ENCODE peak calls at places on chromosomes 11 and 22, in six cellular contexts. T is body of pancreas, G is stomach, D is spleen, V is ovary, U is HepG2. M is an unnamed sample.

GRCh38 chr22:21726650-21727049 is 8.9 kb downstream of the YPEL1 start:
- DNase-seq in T (no peak), G (no peak), D (no peak), V (no peak), U (peak; percentile 57), M (no peak)

GRCh38 chr11:12390687-12391110 is 13.3 kb downstream of the PARVA start:
- DNase-seq in T (no peak), G (no peak), D (no peak), V (no peak), U (no peak), M (no peak)

GRCh38 chr22:26546282-26546681 is 34.0 kb upstream of the TFIP11 start:
- DNase-seq in T (no peak), G (no peak), D (no peak), V (no peak), U (no peak), M (no peak)

GRCh38 chr22:45239378-45240136 is 1.1 kb downstream of the KIAA0930 start:
- DNase-seq in T (no peak), G (no peak), D (peak; percentile 78), V (no peak), U (no peak), M (no peak)

GRCh38 chr22:46108564-46109473 is 41.5 kb upstream of the PPARA start:
- DNase-seq in T (peak; percentile 72), G (peak; percentile 79), D (no peak), V (peak; percentile 75), U (peak; percentile 42), M (no peak)

GRCh38 chr11:123302751-123303195 is 107.7 kb upstream of the CLMP start:
- DNase-seq in T (no peak), G (no peak), D (no peak), V (no peak), U (no peak), M (no peak)

GRCh38 chr11:74877132-74877531 is 71.8 kb downstream of the XRRA1 start:
- DNase-seq in T (no peak), G (no peak), D (no peak), V (no peak), U (no peak), M (no peak)

GRCh38 chr22:36296690-36297089 is 43.8 kb downstream of the APOL1 start:
- DNase-seq in T (no peak), G (no peak), D (peak; percentile 64), V (no peak), U (no peak), M (no peak)

GRCh38 chr22:40524392-40525249 is 111.9 kb downstream of the MRTFA start:
- DNase-seq in T (no peak), G (no peak), D (no peak), V (no peak), U (peak; percentile 19), M (no peak)

GRCh38 chr11:122784325-122785155 is 53.8 kb upstream of the CRTAM start:
- DNase-seq in T (no peak), G (no peak), D (no peak), V (peak; percentile 65), U (no peak), M (peak; percentile 49)

GRCh38 chr22:37757663-37758062 is 50.1 kb upstream of the GCAT start:
- DNase-seq in T (no peak), G (no peak), D (no peak), V (no peak), U (no peak), M (no peak)

GRCh38 chr11:36278531-36279245 is 10.5 kb downstream of the COMMD9 start:
- DNase-seq in T (no peak), G (no peak), D (no peak), V (no peak), U (no peak), M (no peak)

GRCh38 chr22:44309137-44309536 is 3.6 kb downstream of the SHISAL1 start:
- DNase-seq in T (no peak), G (no peak), D (no peak), V (peak; percentile 58), U (no peak), M (no peak)

GRCh38 chr11:69207165-69207889 is 51.6 kb downstream of the SMIM38 start:
- DNase-seq in T (no peak), G (no peak), D (peak; percentile 51), V (no peak), U (no peak), M (no peak)

GRCh38 chr11:120810251-120810650 is 213.7 kb upstream of the TBCEL start:
- DNase-seq in T (no peak), G (no peak), D (no peak), V (no peak), U (no peak), M (no peak)

GRCh38 chr11:33735426-33736147 is 636 bp downstream of the CD59 start:
- DNase-seq in T (peak; percentile 38), G (peak; percentile 50), D (peak; percentile 81), V (peak; percentile 52), U (peak; percentile 34), M (peak; percentile 25)

GRCh38 chr11:130203766-130204702 is 44.5 kb downstream of the ST14 start:
- DNase-seq in T (no peak), G (no peak), D (peak; percentile 50), V (peak; percentile 13), U (no peak), M (no peak)

GRCh38 chr11:109390752-109391151 is 31.2 kb upstream of the C11orf87 start:
- DNase-seq in T (no peak), G (no peak), D (no peak), V (no peak), U (no peak), M (no peak)

GRCh38 chr11:134181707-134182106 is 42.1 kb downstream of the NCAPD3 start:
- DNase-seq in T (no peak), G (no peak), D (no peak), V (no peak), U (no peak), M (no peak)

GRCh38 chr22:50062509-50063135 is 4.5 kb upstream of the TTLL8 start:
- DNase-seq in T (no peak), G (no peak), D (no peak), V (no peak), U (no peak), M (no peak)

GRCh38 chr11:57223601-57224000 is 13.4 kb downstream of the APLNR start:
- DNase-seq in T (no peak), G (no peak), D (no peak), V (no peak), U (no peak), M (no peak)

GRCh38 chr22:49574861-49575702 is 252.6 kb downstream of the BRD1 start:
- DNase-seq in T (no peak), G (peak; percentile 8), D (peak; percentile 78), V (peak; percentile 11), U (no peak), M (no peak)

GRCh38 chr22:22692707-22693530 is 48.5 kb downstream of the GGTLC2 start:
- DNase-seq in T (peak; percentile 88), G (peak; percentile 75), D (peak; percentile 89), V (peak; percentile 61), U (peak; percentile 45), M (no peak)

GRCh38 chr11:830295-831131 is 2.2 kb upstream of the CD151 start:
- DNase-seq in T (peak; percentile 31), G (peak; percentile 72), D (peak; percentile 93), V (peak; percentile 86), U (peak; percentile 74), M (peak; percentile 74)

GRCh38 chr11:20671856-20672546 is 2.6 kb downstream of the NELL1 start:
- DNase-seq in T (no peak), G (no peak), D (no peak), V (no peak), U (peak; percentile 7), M (no peak)

GRCh38 chr11:61753672-61754071 is 1.2 kb downstream of the MYRF start:
- DNase-seq in T (no peak), G (no peak), D (no peak), V (no peak), U (no peak), M (no peak)

GRCh38 chr11:17036666-17037658 is 22.7 kb upstream of the PLEKHA7 start:
- DNase-seq in T (peak; percentile 75), G (peak; percentile 60), D (no peak), V (no peak), U (peak; percentile 66), M (no peak)

GRCh38 chr11:2929880-2930704 is 872 bp upstream of the PHLDA2 start:
- DNase-seq in T (peak; percentile 37), G (peak; percentile 52), D (peak; percentile 82), V (peak; percentile 53), U (peak; percentile 53), M (peak; percentile 60)

GRCh38 chr11:132137981-132138313 is 767.5 kb downstream of the NTM start:
- DNase-seq in T (no peak), G (no peak), D (no peak), V (no peak), U (no peak), M (no peak)
- H3K27ac ChIP-seq in T (no peak overlapping the region), G (no peak overlapping the region), D (no peak overlapping the region), V (no peak overlapping the region), U (no peak overlapping the region), M (no peak overlapping the region)

GRCh38 chr22:31096637-31097274 is 10.6 kb downstream of the SELENOM start:
- DNase-seq in T (no peak), G (no peak), D (peak; percentile 75), V (no peak), U (no peak), M (no peak)
- TF ChIP-seq POLR2A in T (no peak), G (no peak), D (no peak), V (no peak), U (no peak), M (no peak)

DNA sequence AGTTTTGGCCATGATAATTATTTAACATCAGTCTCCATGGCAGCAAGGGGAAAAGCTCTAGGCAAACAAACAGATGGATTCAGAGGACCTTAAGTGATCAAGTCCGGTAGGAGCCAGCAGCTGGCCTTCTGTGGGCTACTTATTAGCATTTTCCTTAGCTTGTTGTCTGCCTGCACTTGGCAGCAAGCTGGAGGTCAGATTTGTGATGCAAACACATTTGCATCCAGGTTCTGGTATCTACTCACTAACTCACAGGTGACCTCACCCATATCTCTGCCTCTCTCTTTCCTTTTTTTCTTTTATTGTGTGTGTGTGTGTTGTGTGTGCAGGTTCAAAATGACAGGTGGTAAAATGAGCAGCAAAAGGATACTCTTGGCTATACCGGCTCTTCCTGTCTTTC is 32.3 kb downstream of the ARHGAP42 start:
- DNase-seq in T (no peak), G (no peak), D (no peak), V (no peak), U (no peak), M (no peak)
- H3K27ac ChIP-seq in T (no peak overlapping the region), G (peak overlapping the region; percentile 73), D (peak overlapping the region; percentile 27), V (peak overlapping the region; percentile 8), U (no peak overlapping the region), M (peak overlapping the region; percentile 45)

DNA sequence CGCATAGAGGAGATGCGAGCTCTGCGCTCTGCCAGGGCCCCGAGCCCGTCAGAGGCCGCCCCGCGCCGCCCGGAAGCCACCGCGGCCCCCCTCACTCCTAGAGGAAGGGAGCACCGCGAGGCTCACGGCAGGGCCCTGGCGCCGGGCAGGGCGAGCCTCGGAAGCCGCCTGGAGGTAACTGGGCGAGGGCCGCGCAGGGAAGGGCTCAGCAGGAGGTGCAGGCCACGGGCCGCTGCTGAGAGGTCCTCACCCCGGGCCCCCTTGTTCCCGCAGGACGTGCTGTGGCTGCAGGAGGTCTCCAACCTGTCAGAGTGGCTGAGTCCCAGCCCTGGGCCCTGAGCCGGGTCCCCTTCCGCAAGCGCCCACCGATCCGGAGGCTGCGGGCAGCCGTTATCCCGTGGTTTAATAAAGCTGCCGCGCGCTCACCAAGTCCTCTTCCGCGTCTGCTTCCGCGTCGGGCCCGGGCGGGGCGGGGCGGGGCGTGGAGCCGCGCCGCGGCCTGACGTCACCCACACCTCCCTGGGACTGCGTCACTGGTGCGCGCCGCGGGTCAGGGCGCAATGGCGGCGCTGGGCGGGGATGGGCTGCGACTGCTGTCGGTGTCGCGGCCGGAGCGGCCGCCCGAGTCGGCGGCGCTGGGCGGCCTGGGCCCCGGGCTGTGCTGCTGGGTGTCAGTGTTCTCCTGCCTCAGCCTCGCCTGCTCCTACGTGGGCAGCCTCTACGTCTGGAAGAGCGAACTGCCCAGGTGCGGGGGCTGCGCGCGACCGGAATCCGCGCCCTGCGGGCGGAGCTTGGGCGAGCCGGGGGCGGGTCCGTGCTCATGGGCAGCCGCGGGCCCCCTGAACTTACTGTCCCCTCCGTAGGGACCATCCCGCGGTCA is at the start of gene RCE1:
- DNase-seq in T (peak; percentile 92), G (peak; percentile 91), D (peak; percentile 97), V (peak; percentile 95), U (peak; percentile 71), M (peak; percentile 89)
- TF ChIP-seq POLR2A in T (peak; percentile 90), G (no peak), D (peak; percentile 93), V (peak; percentile 96), U (peak; percentile 87), M (peak; percentile 68)

M was measured in breast epithelium.